ENCODE peak calls at places on chromosomes 13 and 19, in six cellular contexts. X is cardiac fibroblast, T is adrenal gland, I is dorsolateral prefrontal cortex, Q is transverse colon, B is OCI-LY7. F is an unnamed sample.

GRCh38 chr19:41967056-41967783 is 8.1 kb upstream of the RABAC1 start:
- DNase-seq in X (no peak), I (no peak), Q (no peak), B (no peak), T (no peak), F (no peak)

GRCh38 chr19:48186541-48186991 is 16.1 kb downstream of the ZSWIM9 start:
- DNase-seq in X (no peak), B (peak), T (no peak), Q (no peak), I (no peak), F (no peak)

GRCh38 chr19:45195764-45196163 is 17.2 kb downstream of the BLOC1S3 start:
- DNase-seq in B (no peak), X (no peak), T (no peak), Q (no peak), I (no peak), F (peak)

GRCh38 chr19:12867120-12868099 is 13.8 kb downstream of the DNASE2 start:
- DNase-seq in Q (peak), X (peak), B (peak), T (peak), I (no peak), F (no peak)

GRCh38 chr13:42798118-42798517 is 16.7 kb downstream of the FAM216B start:
- DNase-seq in Q (no peak), I (no peak), T (no peak), B (no peak), X (no peak), F (no peak)

GRCh38 chr13:27551563-27551962 is 68.8 kb downstream of the LNX2 start:
- DNase-seq in T (no peak), B (no peak), Q (no peak), I (no peak), X (no peak), F (no peak)

GRCh38 chr19:1130801-1131717 is 27.3 kb downstream of the GPX4 start:
- DNase-seq in T (no peak), B (peak), X (no peak), I (no peak), Q (peak), F (no peak)

GRCh38 chr19:20035935-20036334 is 3.4 kb downstream of the ZNF682 start:
- DNase-seq in T (no peak), X (no peak), Q (no peak), B (no peak), I (no peak), F (no peak)

GRCh38 chr13:48580185-48580803 is 47.4 kb upstream of the RCBTB2 start:
- DNase-seq in I (no peak), X (peak), B (peak), T (peak), Q (peak), F (peak)

DNA sequence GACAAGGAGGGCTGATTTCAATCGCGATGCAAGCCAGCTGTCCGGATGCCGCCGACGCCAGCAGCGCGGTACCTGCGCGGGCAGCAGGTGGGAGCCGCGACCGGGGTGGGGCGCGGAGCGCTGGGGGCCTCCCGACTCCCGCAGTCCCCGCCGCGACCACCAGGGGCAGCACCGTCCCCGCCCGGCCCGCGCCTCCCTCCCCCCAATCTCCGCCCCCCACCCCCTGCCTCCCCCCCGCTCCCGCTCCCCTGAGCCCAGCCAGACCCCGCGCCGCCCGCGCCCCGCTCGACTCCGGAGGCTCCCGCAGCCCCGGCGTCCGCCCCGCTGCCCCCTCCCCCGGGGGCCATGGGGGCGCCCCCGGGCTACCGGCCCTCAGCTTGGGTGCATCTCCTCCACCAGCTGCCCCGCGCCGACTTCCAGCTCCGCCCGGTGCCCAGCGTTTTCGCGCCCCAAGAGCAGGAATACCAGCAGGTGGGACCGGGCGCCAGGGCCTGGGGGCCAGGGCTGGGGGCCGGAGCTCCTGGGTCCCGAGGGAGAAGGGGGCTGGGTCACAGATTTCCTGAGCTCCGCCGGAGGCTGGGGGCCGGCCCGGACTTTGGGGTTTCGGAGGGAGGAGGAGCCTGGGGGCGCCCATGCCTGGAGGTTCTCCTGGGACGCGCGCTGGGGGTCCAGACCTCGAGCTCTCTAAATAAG is at the start of gene TTYH1:
- DNase-seq in B (no peak), X (no peak), T (no peak), Q (no peak), I (no peak), F (no peak)
- TF ChIP-seq CTCF in B (peak), X (no peak), T (peak), Q (peak), I (peak), F (peak)

GRCh38 chr19:6712231-6712630 is 8.2 kb downstream of the C3 start:
- DNase-seq in T (no peak), Q (no peak), I (no peak), B (no peak), X (no peak), F (no peak)

GRCh38 chr19:6711078-6711361 is 9.4 kb downstream of the C3 start:
- DNase-seq in X (no peak), I (no peak), T (no peak), B (no peak), Q (no peak), F (no peak)

GRCh38 chr19:6709549-6709948 is 10.9 kb downstream of the C3 start:
- DNase-seq in Q (no peak), B (no peak), T (no peak), I (no peak), X (no peak), F (no peak)

GRCh38 chr19:6711605-6712004 is 8.8 kb downstream of the C3 start:
- DNase-seq in T (no peak), X (no peak), I (no peak), Q (no peak), B (no peak), F (no peak)

GRCh38 chr19:6710273-6711077 is 10.0 kb downstream of the C3 start:
- DNase-seq in I (no peak), T (no peak), B (no peak), X (no peak), Q (no peak), F (no peak)
- TF ChIP-seq CTCF in I (no peak), T (no peak), B (peak), X (no peak), Q (no peak), F (peak)

DNA sequence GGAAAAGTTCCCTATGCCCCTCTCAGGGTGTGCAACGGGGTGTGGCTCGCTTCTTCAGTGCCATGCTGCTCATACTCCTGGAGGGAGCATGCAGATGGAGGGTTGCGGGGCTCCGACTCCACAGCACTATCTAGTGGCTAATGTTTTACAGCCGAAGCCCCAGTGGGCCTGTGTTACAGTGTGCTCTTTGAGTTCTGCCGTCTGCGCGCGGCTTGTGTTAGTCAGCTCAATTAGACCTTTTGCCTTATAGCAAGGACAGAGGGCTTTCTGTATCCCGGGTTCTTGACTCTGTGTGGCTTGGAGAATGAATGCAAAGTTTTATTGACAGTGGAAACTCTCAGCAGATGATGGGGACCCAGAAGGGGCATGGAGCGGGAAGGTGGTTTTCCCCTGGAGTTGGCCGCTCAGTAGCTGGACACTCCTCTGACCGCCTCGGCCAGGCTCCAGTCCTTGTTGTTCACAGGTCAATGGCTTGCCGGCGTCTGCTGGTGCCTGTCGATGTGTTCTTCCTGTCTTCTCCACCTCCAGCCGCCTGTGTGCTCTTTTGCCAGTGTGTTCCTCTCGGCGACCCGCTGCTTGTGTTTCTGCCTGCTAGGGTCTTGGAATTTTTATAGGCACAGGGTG is 383.4 kb downstream of the LMO7 start:
- DNase-seq in X (no peak), T (peak), I (peak), Q (no peak), B (peak), F (peak)
- TF ChIP-seq CTCF in X (peak), T (peak), I (peak), Q (peak), B (peak), F (peak)

GRCh38 chr19:33997690-33998089 is 174.6 kb upstream of the LSM14A start:
- DNase-seq in B (no peak), X (peak), I (no peak), Q (no peak), T (no peak), F (no peak)
- TF ChIP-seq CTCF in B (peak), X (no peak), I (peak), Q (no peak), T (no peak), F (peak)

GRCh38 chr13:39049274-39049673 is 11.0 kb downstream of the NHLRC3 start:
- DNase-seq in B (no peak), X (no peak), I (no peak), T (no peak), Q (no peak), F (no peak)

GRCh38 chr13:39054112-39054511 is 15.9 kb downstream of the NHLRC3 start:
- DNase-seq in X (no peak), Q (no peak), B (no peak), T (no peak), I (no peak), F (no peak)

GRCh38 chr13:39052944-39053343 is 14.7 kb downstream of the NHLRC3 start:
- DNase-seq in X (no peak), B (no peak), I (no peak), Q (no peak), T (no peak), F (no peak)

GRCh38 chr13:39048806-39049205 is 10.6 kb downstream of the NHLRC3 start:
- DNase-seq in I (no peak), X (no peak), Q (no peak), T (no peak), B (no peak), F (no peak)

GRCh38 chr13:39051157-39051556 is 12.9 kb downstream of the NHLRC3 start:
- DNase-seq in T (no peak), I (no peak), X (peak), B (peak), Q (no peak), F (peak)
- TF ChIP-seq CTCF in T (peak), I (peak), X (peak), B (peak), Q (peak), F (peak)

DNA sequence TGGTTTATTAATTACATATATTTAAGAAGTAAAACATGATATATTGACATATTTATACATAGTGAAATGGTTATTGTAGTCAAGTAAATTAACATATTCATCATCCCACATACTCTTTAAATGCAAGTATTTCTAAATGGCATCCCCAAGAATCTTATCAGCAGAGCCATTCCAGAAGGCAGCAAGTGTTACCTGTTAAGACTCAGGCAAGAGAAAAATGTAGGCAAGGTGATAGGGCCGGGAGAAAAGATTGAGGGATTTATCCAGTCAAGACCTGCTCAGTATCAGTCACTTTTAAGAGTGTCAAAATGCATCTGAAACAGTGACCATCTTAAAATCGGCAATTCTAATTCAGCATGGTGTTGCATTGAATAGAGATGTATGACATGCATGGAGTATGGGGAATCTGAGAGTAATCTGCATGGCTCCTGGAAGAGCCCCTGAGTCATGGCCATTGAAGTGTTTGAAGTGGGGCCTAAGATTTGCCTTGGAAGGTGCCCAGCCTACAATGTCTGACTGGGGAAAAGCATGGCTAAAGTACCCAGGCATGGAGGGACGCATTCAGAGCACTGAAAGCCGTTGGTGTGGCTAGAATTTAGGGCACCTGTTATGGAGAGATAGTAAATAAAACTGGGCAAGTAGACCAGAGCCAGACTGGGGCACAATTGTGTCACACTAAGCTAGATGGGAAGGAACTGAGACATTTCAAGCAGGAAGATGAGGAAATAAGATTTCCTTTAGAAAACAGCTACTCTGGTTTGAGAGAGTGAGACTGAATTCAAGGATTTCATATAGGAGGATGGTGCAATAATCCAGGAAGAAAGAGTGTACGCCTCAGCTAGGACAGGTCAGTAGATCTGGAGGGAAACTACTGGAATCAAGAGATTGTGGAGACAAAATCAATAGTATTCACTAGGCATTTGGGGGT is 25.0 kb upstream of the C1QTNF9B start:
- DNase-seq in X (no peak), Q (no peak), I (no peak), B (no peak), T (no peak), F (no peak)
- TF ChIP-seq CTCF in X (no peak), Q (no peak), I (no peak), B (no peak), T (no peak), F (no peak)

DNA sequence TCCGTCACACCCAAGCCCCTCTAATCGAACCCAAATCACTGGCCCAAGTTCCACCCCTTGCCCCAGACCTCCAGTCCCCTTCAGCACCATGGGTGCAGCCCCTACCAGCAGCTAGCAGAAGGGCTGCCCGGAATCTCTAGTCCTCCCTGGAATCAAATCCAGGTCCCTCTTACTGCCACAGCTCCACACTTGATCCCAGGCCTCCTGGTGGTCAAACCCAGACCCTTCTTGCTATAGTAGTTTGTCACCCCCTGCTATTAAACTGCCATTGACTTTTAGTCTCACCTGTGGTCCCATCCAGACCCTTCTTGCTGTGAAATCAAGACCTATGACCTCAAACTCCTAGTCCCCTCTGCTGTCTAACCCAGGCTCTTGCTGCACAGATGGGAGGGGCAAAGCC is 8.7 kb downstream of the HIPK4 start:
- DNase-seq in T (no peak), X (no peak), Q (no peak), B (no peak), I (no peak), F (no peak)
- TF ChIP-seq CTCF in T (no peak), X (peak), Q (no peak), B (peak), I (no peak), F (peak)

GRCh38 chr13:87280139-87280538 is 391.0 kb upstream of the SLITRK5 start:
- DNase-seq in I (no peak), Q (no peak), X (no peak), T (no peak), B (no peak), F (no peak)
- TF ChIP-seq CTCF in I (no peak), Q (no peak), X (no peak), T (no peak), B (peak), F (no peak)

DNA sequence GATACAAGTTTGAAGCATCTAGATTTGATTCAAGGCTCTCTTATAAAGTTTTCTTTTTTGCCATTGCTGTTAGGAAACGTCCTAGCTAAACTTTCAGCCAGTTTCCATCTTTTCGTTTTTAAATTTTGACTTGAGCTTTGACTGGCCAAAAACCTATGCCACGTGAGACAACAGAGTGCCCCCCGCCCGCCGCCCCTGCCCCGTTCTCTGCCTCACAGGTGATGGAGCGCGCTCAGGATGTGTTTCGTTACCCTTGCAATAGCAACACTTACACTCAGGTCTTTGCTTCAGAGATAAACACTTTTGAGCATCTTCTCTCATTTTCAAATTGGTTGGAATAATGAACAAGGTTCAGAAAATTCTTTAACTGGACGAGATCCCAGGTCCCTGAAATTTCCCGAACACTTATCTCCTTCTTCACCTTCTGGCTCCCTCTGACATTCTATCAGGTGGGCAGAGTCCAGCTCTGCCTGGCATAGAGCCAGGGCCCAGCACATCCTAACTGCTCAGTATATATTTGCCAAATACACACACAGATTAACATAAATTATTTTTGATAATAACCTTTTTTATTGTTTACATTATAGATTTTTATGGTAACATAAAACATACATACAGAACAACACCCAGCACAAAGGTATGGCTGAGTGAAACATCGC is 301.1 kb downstream of the IRS2 start:
- DNase-seq in I (no peak), T (no peak), X (no peak), Q (no peak), B (no peak), F (no peak)
- TF ChIP-seq CTCF in I (no peak), T (no peak), X (no peak), Q (no peak), B (no peak), F (no peak)